ENCODE peak calls at places on chromosomes 6 and 20, in six cellular contexts. B is NT2/D1, D is midbrain, W is astrocyte, Z is endothelial cell, S is heart right ventricle. N is an unnamed sample.

GRCh38 chr20:22797103-22797502 is 212.7 kb upstream of the FOXA2 start:
- DNase-seq in B (no peak), D (no peak), W (peak), Z (no peak), S (no peak), N (no peak)

GRCh38 chr6:43904311-43905123 is 134.5 kb downstream of the VEGFA start:
- DNase-seq in B (no peak), D (no peak), W (no peak), Z (no peak), S (no peak), N (no peak)

GRCh38 chr6:31037692-31038091 is 27.4 kb downstream of the MUC22 start:
- DNase-seq in B (no peak), D (no peak), W (peak), Z (no peak), S (no peak), N (no peak)

GRCh38 chr6:82521369-82521768 is 157.8 kb downstream of the TPBG start:
- DNase-seq in B (no peak), D (no peak), W (no peak), Z (no peak), S (no peak), N (no peak)

GRCh38 chr6:45617441-45617840 is 239.7 kb upstream of the SUPT3H start:
- DNase-seq in B (no peak), D (no peak), W (peak), Z (no peak), S (no peak), N (no peak)

GRCh38 chr6:140319209-140319608 is 944.8 kb upstream of the CITED2 start:
- DNase-seq in B (no peak), D (no peak), W (peak), Z (no peak), S (no peak), N (no peak)

GRCh38 chr6:31582230-31582601 is at the start of gene LTB:
- DNase-seq in B (no peak), D (no peak), W (no peak), Z (no peak), S (no peak), N (no peak)

GRCh38 chr6:6466967-6467761 is 121.4 kb upstream of the LY86 start:
- DNase-seq in B (no peak), D (no peak), W (no peak), Z (no peak), S (no peak), N (no peak)

GRCh38 chr6:14382381-14383236 is 265.0 kb downstream of the CD83 start:
- DNase-seq in B (no peak), D (no peak), W (no peak), Z (no peak), S (no peak), N (no peak)

GRCh38 chr6:162509821-162510220 is 217.7 kb downstream of the PRKN start:
- DNase-seq in B (no peak), D (peak), W (no peak), Z (no peak), S (no peak), N (no peak)

GRCh38 chr20:23278172-23278571 is 72.4 kb upstream of the NXT1 start:
- DNase-seq in B (no peak), D (no peak), W (no peak), Z (no peak), S (no peak), N (no peak)

GRCh38 chr20:59518881-59519706 is 85.2 kb upstream of the PHACTR3 start:
- DNase-seq in B (peak), D (peak), W (peak), Z (peak), S (no peak), N (no peak)

GRCh38 chr6:85395746-85396145 is 54.1 kb upstream of the NT5E start:
- DNase-seq in B (no peak), D (no peak), W (no peak), Z (no peak), S (no peak), N (no peak)

GRCh38 chr20:44302026-44302669 is 8.9 kb downstream of the FITM2 start:
- DNase-seq in B (no peak), D (no peak), W (no peak), Z (no peak), S (no peak), N (no peak)

GRCh38 chr20:19918965-19919329 is 98.2 kb upstream of the NAA20 start:
- DNase-seq in B (no peak), D (no peak), W (no peak), Z (no peak), S (no peak), N (no peak)

GRCh38 chr6:32664827-32665362 is 1.6 kb downstream of the HLA-DQB1 start:
- DNase-seq in B (no peak), D (no peak), W (no peak), Z (peak), S (peak), N (peak)

GRCh38 chr6:5361371-5361770 is 100.1 kb downstream of the FARS2 start:
- DNase-seq in B (no peak), D (no peak), W (peak), Z (no peak), S (no peak), N (no peak)

GRCh38 chr20:48930035-48930434 is 8.5 kb downstream of the ARFGEF2 start:
- DNase-seq in B (no peak), D (no peak), W (no peak), Z (no peak), S (no peak), N (no peak)

GRCh38 chr6:85062884-85063283 is 298.5 kb upstream of the TBX18 start:
- DNase-seq in B (no peak), D (no peak), W (no peak), Z (no peak), S (no peak), N (no peak)

GRCh38 chr6:15577106-15577505 is 85.7 kb downstream of the DTNBP1 start:
- DNase-seq in B (no peak), D (no peak), W (no peak), Z (no peak), S (no peak), N (no peak)

GRCh38 chr20:50190251-50191064 is at the start of gene CEBPB:
- DNase-seq in B (peak), D (peak), W (peak), Z (peak), S (peak), N (peak)

GRCh38 chr20:17616480-17617211 is 46.8 kb downstream of the DSTN start:
- DNase-seq in B (no peak), D (no peak), W (no peak), Z (no peak), S (no peak), N (no peak)

GRCh38 chr6:134111062-134111677 is 58.7 kb upstream of the SLC2A12 start:
- DNase-seq in B (peak), D (peak), W (peak), Z (peak), S (no peak), N (no peak)

GRCh38 chr6:83808926-83809325 is 44.2 kb upstream of the RIPPLY2 start:
- DNase-seq in B (no peak), D (no peak), W (no peak), Z (no peak), S (no peak), N (no peak)

GRCh38 chr6:159493888-159494632 is 199.0 kb downstream of the SOD2 start:
- DNase-seq in B (no peak), D (no peak), W (no peak), Z (no peak), S (no peak), N (no peak)

GRCh38 chr6:95387845-95388244 is 189.5 kb upstream of the MANEA start:
- DNase-seq in B (no peak), D (no peak), W (no peak), Z (no peak), S (no peak), N (no peak)

GRCh38 chr6:16683524-16684194 is 77.6 kb downstream of the ATXN1 start:
- DNase-seq in B (no peak), D (no peak), W (peak), Z (no peak), S (no peak), N (no peak)

GRCh38 chr6:52499681-52500239 is 77.1 kb downstream of the TRAM2 start:
- DNase-seq in B (no peak), D (no peak), W (no peak), Z (no peak), S (peak), N (no peak)

N was measured in neural crest cell.